ENCODE peak calls at places on chromosomes 6 and 20, in seven cellular contexts. R, T, V, Y, J, U and Z are unnamed samples.
A peak's percentile ranks its signal among the peaks of the same experiment; 100 is the strongest.

GRCh38 chr20:19943021-19943659 is 74.0 kb upstream of the NAA20 start:
- DNase-seq in T (no peak), Y (peak; percentile 53), R (no peak), J (no peak), V (no peak), U (no peak), Z (no peak)

GRCh38 chr20:44583179-44583578 is 800 bp downstream of the PKIG start:
- DNase-seq in Y (no peak), T (no peak), U (no peak), R (no peak), J (no peak), V (no peak), Z (no peak)

GRCh38 chr6:137264308-137265075 is 45.3 kb upstream of the IFNGR1 start:
- DNase-seq in R (no peak), T (peak; percentile 22), Y (no peak), J (no peak), U (no peak), V (no peak), Z (no peak)

GRCh38 chr20:17024513-17025105 is 202.2 kb upstream of the PCSK2 start:
- DNase-seq in R (no peak), Y (no peak), V (peak; percentile 42), J (no peak), U (peak; percentile 48), T (no peak), Z (no peak)

GRCh38 chr6:130517444-130517931 is 151.7 kb downstream of the TMEM200A start:
- DNase-seq in R (no peak), V (peak; percentile 80), J (no peak), T (no peak), Y (no peak), U (no peak), Z (no peak)

GRCh38 chr20:3808141-3808479 is 12.0 kb downstream of the CDC25B start:
- DNase-seq in Y (peak; percentile 85), T (peak; percentile 88), V (peak; percentile 80), R (peak; percentile 84), J (no peak), U (no peak), Z (no peak)

GRCh38 chr6:135180458-135181332 is at the start of gene MYB:
- DNase-seq in V (no peak), U (peak; percentile 67), R (peak; percentile 91), T (no peak), Y (peak; percentile 63), J (peak; percentile 70), Z (peak; percentile 52)

GRCh38 chr6:138864343-138864890 is 68.5 kb downstream of the ECT2L start:
- DNase-seq in V (no peak), R (no peak), T (no peak), J (no peak), U (no peak), Y (no peak), Z (no peak)

GRCh38 chr6:42281570-42281969 is 63.9 kb upstream of the MRPS10 start:
- DNase-seq in R (no peak), U (no peak), V (no peak), Y (no peak), J (peak; percentile 70), T (no peak), Z (no peak)

GRCh38 chr6:129683606-129684322 is 26.2 kb downstream of the ARHGAP18 start:
- DNase-seq in Y (peak; percentile 82), U (no peak), R (peak; percentile 91), J (peak; percentile 68), T (peak; percentile 71), V (peak; percentile 87), Z (peak; percentile 70)

GRCh38 chr6:52507557-52508260 is 69.2 kb downstream of the TRAM2 start:
- DNase-seq in T (no peak), R (no peak), V (no peak), J (no peak), Y (no peak), U (no peak), Z (no peak)

GRCh38 chr6:44203955-44204354 is 12.8 kb upstream of the MYMX start:
- DNase-seq in J (no peak), V (no peak), Y (no peak), U (no peak), T (no peak), R (no peak), Z (peak; percentile 44)

GRCh38 chr6:37280162-37280895 is 22.4 kb upstream of the TMEM217 start:
- DNase-seq in R (no peak), V (no peak), J (no peak), U (no peak), Y (no peak), T (no peak), Z (no peak)

GRCh38 chr6:37646986-37647764 is 50.5 kb downstream of the MDGA1 start:
- DNase-seq in R (no peak), T (no peak), V (no peak), J (no peak), Y (no peak), U (no peak), Z (no peak)

GRCh38 chr6:106702451-106703110 is 73.2 kb downstream of the QRSL1 start:
- DNase-seq in Y (peak; percentile 50), T (no peak), J (no peak), R (no peak), V (no peak), U (no peak), Z (peak; percentile 35)

GRCh38 chr6:81766482-81767069 is 14.1 kb upstream of the TENT5A start:
- DNase-seq in V (no peak), Y (no peak), T (peak; percentile 42), J (no peak), R (no peak), U (no peak), Z (no peak)

GRCh38 chr20:57316795-57317201 is 12.8 kb upstream of the SPO11 start:
- DNase-seq in T (no peak), Y (no peak), U (no peak), V (no peak), J (no peak), R (no peak), Z (no peak)

GRCh38 chr6:43705996-43706395 is 18.4 kb upstream of the MRPS18A start:
- DNase-seq in Y (no peak), T (no peak), U (no peak), V (no peak), J (no peak), R (no peak), Z (no peak)

GRCh38 chr6:28771401-28772267 is 152.2 kb downstream of the TRIM27 start:
- DNase-seq in V (no peak), Y (no peak), J (no peak), R (no peak), U (no peak), T (no peak), Z (no peak)

GRCh38 chr6:28768187-28768913 is 155.4 kb downstream of the TRIM27 start:
- DNase-seq in T (no peak), Y (no peak), R (no peak), V (no peak), U (no peak), J (no peak), Z (no peak)

GRCh38 chr6:28770732-28771131 is 153.1 kb downstream of the TRIM27 start:
- DNase-seq in J (no peak), Y (no peak), V (no peak), R (no peak), U (no peak), T (no peak), Z (no peak)

GRCh38 chr6:28767691-28768090 is 156.1 kb downstream of the TRIM27 start:
- DNase-seq in V (no peak), U (no peak), R (no peak), J (no peak), Y (no peak), T (no peak), Z (no peak)

DNA sequence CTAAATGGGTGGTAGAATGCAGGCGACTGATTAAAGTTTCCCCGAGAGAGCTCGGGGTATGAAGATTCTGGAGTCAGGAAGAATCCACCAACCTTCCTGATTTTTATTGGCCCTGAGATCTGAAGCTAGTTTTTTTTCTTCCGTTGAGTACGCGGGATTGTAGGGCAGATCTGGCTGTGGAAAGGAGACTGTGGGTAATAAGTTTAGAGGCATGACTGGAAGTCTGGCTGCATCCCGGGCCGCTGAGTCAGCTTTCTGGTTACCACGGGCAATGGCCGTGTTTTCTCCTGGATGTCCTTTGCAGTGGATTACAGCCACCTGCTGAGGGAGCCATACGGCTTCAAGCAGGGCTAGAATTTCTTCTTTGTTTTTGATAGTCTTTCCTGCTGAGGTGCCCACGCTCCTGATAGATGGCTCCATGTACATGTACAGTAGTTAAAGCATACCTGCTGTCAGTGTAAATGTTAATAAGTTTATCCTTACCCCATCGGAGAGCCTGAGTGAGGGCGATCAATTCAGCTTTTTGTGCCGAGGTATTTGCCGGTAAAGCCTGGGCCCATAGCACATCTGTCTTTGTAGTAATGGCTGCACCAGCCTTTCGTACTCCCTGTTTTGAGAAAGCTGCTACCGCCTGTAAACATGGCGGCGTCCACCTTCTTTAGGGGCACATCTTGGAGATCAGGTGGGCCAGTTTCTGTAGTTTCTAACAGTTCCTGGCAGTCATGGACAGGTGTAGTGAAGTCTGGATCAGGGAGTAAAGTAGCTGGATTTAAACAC is 154.0 kb downstream of the TRIM27 start:
- DNase-seq in R (no peak), U (no peak), J (no peak), Y (no peak), V (no peak), T (no peak), Z (peak; percentile 39)
- H3K4me1 ChIP-seq in R (no peaks in the 10 kb centered on the region), U (peaks cover 2% of the 10 kb centered on the region), J (no peaks in the 10 kb centered on the region), Y (no peaks in the 10 kb centered on the region), V (peaks cover 36% of the 10 kb centered on the region), T (no peaks in the 10 kb centered on the region), Z (peaks cover 13% of the 10 kb centered on the region)

DNA sequence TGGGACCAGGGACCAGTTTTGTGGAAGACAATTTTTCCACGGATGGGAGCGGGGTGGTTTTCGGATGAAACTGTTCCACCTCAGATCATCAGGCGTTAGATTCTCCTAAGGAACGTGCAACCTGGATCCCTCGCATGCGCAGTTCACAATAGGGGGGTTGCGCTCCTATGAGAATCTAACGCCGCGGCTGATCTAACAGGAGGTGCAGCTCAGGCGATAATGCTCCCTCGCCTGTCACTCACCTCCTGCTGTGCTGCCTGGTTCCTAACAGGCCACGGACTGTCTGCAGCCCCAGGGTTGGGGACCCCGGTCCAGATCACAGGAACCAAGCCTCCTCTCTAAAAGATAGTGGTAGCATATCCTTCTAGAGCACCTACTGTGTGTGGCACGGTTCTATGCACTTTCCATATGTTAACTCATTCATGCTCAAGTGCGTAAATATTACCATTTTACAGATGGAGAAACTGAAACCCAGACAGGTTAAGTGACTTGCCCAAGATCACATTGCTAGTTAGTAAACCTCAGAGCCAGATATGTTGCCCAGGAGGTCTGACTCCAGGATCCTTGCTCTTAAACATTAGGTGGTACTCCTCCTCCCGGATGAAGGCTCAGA is 25.3 kb downstream of the SPDEF start:
- DNase-seq in R (no peak), U (no peak), Y (no peak), T (no peak), J (no peak), V (no peak), Z (no peak)
- H3K4me1 ChIP-seq in R (peaks cover 16% of the 10 kb centered on the region), U (no peaks in the 10 kb centered on the region), Y (peaks cover 10% of the 10 kb centered on the region), T (no peaks in the 10 kb centered on the region), J (peaks cover 7% of the 10 kb centered on the region), V (peaks cover 14% of the 10 kb centered on the region), Z (peaks cover 12% of the 10 kb centered on the region)

GRCh38 chr6:159127701-159128100 is 41.5 kb upstream of the FNDC1 start:
- DNase-seq in T (no peak), J (no peak), U (no peak), R (no peak), Y (no peak), V (no peak), Z (no peak)
- H3K4me1 ChIP-seq in T (no peaks in the 10 kb centered on the region), J (no peaks in the 10 kb centered on the region), U (no peaks in the 10 kb centered on the region), R (peaks cover 17% of the 10 kb centered on the region), Y (no peaks in the 10 kb centered on the region), V (no peaks in the 10 kb centered on the region), Z (no peaks in the 10 kb centered on the region)

GRCh38 chr6:158022749-158023596 is 41.3 kb downstream of the SYNJ2 start:
- DNase-seq in V (no peak), J (no peak), T (no peak), Y (peak; percentile 36), U (no peak), R (peak; percentile 63), Z (no peak)
- H3K4me1 ChIP-seq in V (peaks cover 40% of the 10 kb centered on the region), J (peaks cover 23% of the 10 kb centered on the region), T (peaks cover 19% of the 10 kb centered on the region), Y (peaks cover 28% of the 10 kb centered on the region), U (peaks cover 11% of the 10 kb centered on the region), R (peaks cover 57% of the 10 kb centered on the region), Z (peaks cover 10% of the 10 kb centered on the region)